ENCODE peak calls at places on chromosomes 12 and 14, in ten cellular contexts. E is pancreas; W is hepatocyte; Y is lung microvascular endothelial cell; A is activated T-helper 1 cell treated with anti-CD3 and anti-CD28 coated beads, Interleukin-12 subunit alpha, Interleukin-12 subunit beta, Interleukin-2, Interleukin-4 antibody, amounts not matched to agents 30 ng/mL and 10 ng/mL and 1 ng/mL, durations not matched to agents 14 hours and 24 hours and 36 hours; K is NCI-H1930; D is activated naive CD8-positive, alpha-beta T cell treated with anti-CD3 and anti-CD28 coated beads, Interleukin-2, amount 50 U/mL, for 24 hours; O is AML-193; U is posterior cingulate gyrus; I is astrocyte of the hippocampus. F is an unnamed sample.
A peak's percentile ranks its signal among the peaks of the same experiment; 100 is the strongest.

GRCh38 chr14:99472937-99473336 is 7.7 kb downstream of the SETD3 start:
- DNase-seq in U (no peak), K (no peak), W (no peak), D (no peak), A (no peak), O (no peak), Y (no peak), I (no peak), E (no peak), F (no peak)

GRCh38 chr14:104897286-104898194 is 27.1 kb upstream of the PLD4 start:
- DNase-seq in A (no peak), I (no peak), O (no peak), Y (no peak), U (no peak), W (no peak), K (no peak), E (peak; percentile 29), D (no peak), F (peak; percentile 46)

GRCh38 chr14:39265741-39266588 is 32.2 kb downstream of the MIA2 start:
- DNase-seq in U (peak; percentile 37), I (no peak), W (no peak), Y (no peak), D (no peak), E (no peak), K (no peak), A (no peak), O (peak; percentile 46), F (no peak)

GRCh38 chr12:32603858-32604257 is 75.2 kb upstream of the DNM1L start:
- DNase-seq in U (no peak), O (no peak), A (peak; percentile 56), I (peak; percentile 24), W (no peak), E (no peak), D (peak; percentile 15), Y (no peak), K (no peak), F (no peak)

GRCh38 chr12:11621797-11622423 is 27.6 kb upstream of the ETV6 start:
- DNase-seq in D (peak; percentile 19), E (no peak), U (peak; percentile 24), I (no peak), W (no peak), O (no peak), Y (peak; percentile 67), K (no peak), A (no peak), F (no peak)

GRCh38 chr14:31568671-31569070 is 7.5 kb downstream of the NUBPL start:
- DNase-seq in I (no peak), W (no peak), O (peak; percentile 37), E (no peak), D (no peak), U (no peak), Y (no peak), A (no peak), K (no peak), F (no peak)

GRCh38 chr12:128755565-128755964 is 68.2 kb downstream of the SLC15A4 start:
- DNase-seq in Y (no peak), O (no peak), U (no peak), D (no peak), E (no peak), W (no peak), A (no peak), K (no peak), I (no peak), F (no peak)

GRCh38 chr14:102516531-102517411 is 7.2 kb upstream of the ANKRD9 start:
- DNase-seq in O (peak; percentile 40), U (peak; percentile 58), Y (peak; percentile 42), E (peak; percentile 65), A (peak; percentile 59), I (peak; percentile 74), K (peak; percentile 68), D (peak; percentile 78), W (peak; percentile 71), F (peak; percentile 78)

GRCh38 chr12:132033627-132034026 is 83.9 kb downstream of the EP400 start:
- DNase-seq in O (no peak), U (no peak), I (no peak), E (no peak), Y (no peak), A (no peak), W (no peak), K (no peak), D (no peak), F (no peak)

GRCh38 chr14:72565200-72565599 is 328.7 kb downstream of the DPF3 start:
- DNase-seq in E (no peak), U (no peak), D (no peak), K (no peak), A (no peak), Y (no peak), O (no peak), I (no peak), W (no peak), F (no peak)

GRCh38 chr12:105562727-105563072 is 232.2 kb downstream of the C12orf75 start:
- DNase-seq in I (no peak), W (peak; percentile 8), Y (no peak), K (no peak), A (no peak), D (no peak), O (no peak), E (no peak), U (no peak), F (no peak)